ENCODE peak calls at places on chromosomes 1 and 21, in seven cellular contexts. C is K562, Z is H1, L is SK-N-SH, T is HCT116, R is GM12878, U is HepG2. A is an unnamed sample.

GRCh38 chr1:1040004-1040991 is 20.4 kb downstream of the AGRN start:
- DNase-seq in Z (peak), U (no peak), T (peak), C (peak), R (no peak), L (peak), A (peak)

GRCh38 chr1:226814751-226815496 is 55.5 kb upstream of the PSEN2 start:
- DNase-seq in R (no peak), U (no peak), Z (no peak), T (peak), L (no peak), C (no peak), A (peak)

GRCh38 chr1:8660455-8660854 is 157.0 kb downstream of the RERE start:
- DNase-seq in C (peak), T (no peak), L (peak), R (no peak), Z (no peak), U (no peak), A (no peak)

GRCh38 chr21:29947119-29947518 is 7.3 kb upstream of the GRIK1 start:
- DNase-seq in C (no peak), U (no peak), L (no peak), R (no peak), T (no peak), Z (no peak), A (peak)

GRCh38 chr1:16459503-16459902 is 19.0 kb downstream of the NECAP2 start:
- DNase-seq in Z (no peak), R (no peak), T (no peak), L (no peak), U (no peak), C (no peak), A (no peak)

GRCh38 chr1:182634306-182635072 is 30.3 kb upstream of the RGS16 start:
- DNase-seq in L (peak), T (no peak), Z (no peak), C (no peak), R (no peak), U (no peak), A (no peak)

GRCh38 chr1:234825498-234826176 is 215.7 kb upstream of the IRF2BP2 start:
- DNase-seq in R (no peak), C (no peak), Z (no peak), T (no peak), L (no peak), U (no peak), A (peak)

GRCh38 chr1:106225406-106225805 is 831.1 kb upstream of the PRMT6 start:
- DNase-seq in L (no peak), C (no peak), Z (no peak), U (no peak), R (no peak), T (no peak), A (no peak)

GRCh38 chr1:9653783-9654517 is 2.4 kb downstream of the PIK3CD start:
- DNase-seq in U (no peak), R (no peak), T (no peak), Z (no peak), L (no peak), C (no peak), A (no peak)

GRCh38 chr1:234458352-234459027 is 20.5 kb downstream of the TARBP1 start:
- DNase-seq in L (no peak), R (no peak), Z (no peak), U (peak), C (no peak), T (no peak), A (peak)

GRCh38 chr1:19305880-19306279 is 6.1 kb downstream of the AKR7A2 start:
- DNase-seq in Z (no peak), C (no peak), T (no peak), R (no peak), U (no peak), L (no peak), A (no peak)

GRCh38 chr1:218526198-218526580 is 181.1 kb downstream of the TGFB2 start:
- DNase-seq in U (no peak), T (no peak), Z (no peak), C (no peak), R (no peak), L (no peak), A (no peak)

GRCh38 chr1:244836135-244836521 is 670 bp downstream of the COX20 start:
- DNase-seq in L (peak), Z (no peak), R (no peak), T (no peak), C (peak), U (peak), A (peak)

GRCh38 chr1:156689960-156690672 is 12.9 kb upstream of the NES start:
- DNase-seq in L (no peak), Z (no peak), T (no peak), R (no peak), U (no peak), C (no peak), A (no peak)

GRCh38 chr1:160204526-160205241 is 500 bp upstream of the PEA15 start:
- DNase-seq in Z (no peak), T (no peak), R (peak), L (peak), C (no peak), U (no peak), A (no peak)

GRCh38 chr1:219279017-219279770 is 105.5 kb downstream of the LYPLAL1 start:
- DNase-seq in T (no peak), R (no peak), C (no peak), Z (no peak), U (peak), L (no peak), A (no peak)

GRCh38 chr1:228782662-228783414 is 47.6 kb downstream of the RHOU start:
- DNase-seq in L (no peak), U (peak), Z (no peak), T (no peak), C (no peak), R (no peak), A (no peak)

GRCh38 chr1:43564617-43565348 is 34.1 kb downstream of the PTPRF start:
- DNase-seq in R (no peak), Z (no peak), L (peak), C (no peak), T (no peak), U (no peak), A (no peak)

GRCh38 chr1:245131026-245131393 is 23.8 kb upstream of the KIF26B start:
- DNase-seq in R (no peak), Z (no peak), U (no peak), L (no peak), T (no peak), C (no peak), A (no peak)

GRCh38 chr21:45575993-45576837 is 34.0 kb upstream of the SLC19A1 start:
- DNase-seq in R (no peak), T (no peak), C (no peak), Z (no peak), L (peak), U (no peak), A (no peak)

GRCh38 chr21:45575304-45575992 is 33.2 kb upstream of the SLC19A1 start:
- DNase-seq in T (no peak), Z (no peak), L (peak), R (no peak), U (no peak), C (no peak), A (no peak)

GRCh38 chr21:45573452-45574035 is 31.3 kb upstream of the SLC19A1 start:
- DNase-seq in L (peak), C (no peak), R (no peak), Z (no peak), T (no peak), U (no peak), A (no peak)

GRCh38 chr21:45574081-45574501 is 31.9 kb upstream of the SLC19A1 start:
- DNase-seq in C (no peak), Z (no peak), R (no peak), U (no peak), T (no peak), L (peak), A (no peak)

GRCh38 chr21:45574691-45575090 is 32.5 kb upstream of the SLC19A1 start:
- DNase-seq in T (no peak), Z (no peak), L (peak), U (no peak), C (no peak), R (no peak), A (no peak)
- TF ChIP-seq JUND in T (no peak), Z (no peak), L (no peak), U (no peak), C (no peak), R (no peak), A (no peak)

GRCh38 chr1:168762473-168762872 is 33.5 kb upstream of the DPT start:
- DNase-seq in U (no peak), C (no peak), T (no peak), Z (no peak), R (no peak), L (no peak), A (no peak)
- TF ChIP-seq JUND in U (no peak), C (no peak), T (no peak), Z (no peak), R (no peak), L (no peak), A (no peak)

DNA sequence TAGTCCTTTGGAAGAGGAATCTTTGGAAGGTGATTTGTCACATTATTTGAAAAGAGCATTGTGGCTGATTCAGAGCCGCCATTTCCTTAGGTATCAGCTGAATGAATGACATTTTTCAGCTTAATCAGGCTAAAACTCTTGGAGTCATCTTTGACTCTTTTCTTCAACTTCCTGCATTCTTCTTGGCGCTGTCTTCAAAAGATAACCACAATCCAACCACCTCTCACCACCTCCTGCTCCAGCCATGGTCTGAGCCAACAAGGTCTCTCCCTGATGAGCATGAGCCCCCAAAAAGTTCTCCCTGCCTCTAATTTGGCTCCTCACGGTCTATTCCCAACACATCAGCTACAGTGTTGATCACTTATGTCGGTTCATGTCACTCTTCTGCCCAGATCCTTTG is 297.6 kb upstream of the RUNX1 start:
- DNase-seq in R (no peak), Z (no peak), T (no peak), C (no peak), L (no peak), U (no peak), A (no peak)
- TF ChIP-seq JUND in R (no peak), Z (no peak), T (no peak), C (no peak), L (no peak), U (no peak), A (no peak)

GRCh38 chr1:96364576-96364975 is 357.0 kb upstream of the PTBP2 start:
- DNase-seq in U (no peak), R (no peak), C (no peak), T (no peak), L (no peak), Z (no peak), A (no peak)

GRCh38 chr1:96360036-96360795 is 361.4 kb upstream of the PTBP2 start:
- DNase-seq in L (no peak), Z (no peak), R (no peak), T (no peak), C (no peak), U (no peak), A (no peak)

GRCh38 chr1:96361961-96362360 is 359.6 kb upstream of the PTBP2 start:
- DNase-seq in L (no peak), C (no peak), Z (no peak), U (no peak), T (no peak), R (no peak), A (no peak)

GRCh38 chr1:96361251-96361856 is 360.2 kb upstream of the PTBP2 start:
- DNase-seq in L (no peak), Z (no peak), U (no peak), T (no peak), C (no peak), R (no peak), A (no peak)

DNA sequence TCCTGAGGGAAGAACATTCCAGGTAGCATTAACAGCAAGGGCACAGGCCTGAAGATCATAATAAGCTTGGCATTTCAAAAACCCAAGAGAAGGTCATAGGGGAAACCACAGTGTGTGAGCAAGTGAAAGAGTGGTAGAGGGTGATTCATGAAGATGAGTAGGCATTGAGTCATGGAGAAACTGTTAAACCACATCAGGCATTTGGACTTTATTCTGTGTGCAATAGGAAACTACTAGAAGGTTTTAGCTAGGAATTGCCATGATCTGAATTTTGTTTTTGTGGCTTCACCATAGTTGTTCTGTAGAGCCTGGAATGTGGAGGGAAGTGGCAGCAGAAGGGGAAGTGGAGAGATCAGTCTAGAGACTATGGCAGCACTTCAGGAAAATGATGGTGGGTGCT is 359.0 kb upstream of the PTBP2 start:
- DNase-seq in Z (no peak), C (no peak), T (peak), L (no peak), R (no peak), U (peak), A (no peak)
- TF ChIP-seq JUND in Z (no peak), C (no peak), T (peak), L (peak), R (no peak), U (no peak), A (no peak)

DNA sequence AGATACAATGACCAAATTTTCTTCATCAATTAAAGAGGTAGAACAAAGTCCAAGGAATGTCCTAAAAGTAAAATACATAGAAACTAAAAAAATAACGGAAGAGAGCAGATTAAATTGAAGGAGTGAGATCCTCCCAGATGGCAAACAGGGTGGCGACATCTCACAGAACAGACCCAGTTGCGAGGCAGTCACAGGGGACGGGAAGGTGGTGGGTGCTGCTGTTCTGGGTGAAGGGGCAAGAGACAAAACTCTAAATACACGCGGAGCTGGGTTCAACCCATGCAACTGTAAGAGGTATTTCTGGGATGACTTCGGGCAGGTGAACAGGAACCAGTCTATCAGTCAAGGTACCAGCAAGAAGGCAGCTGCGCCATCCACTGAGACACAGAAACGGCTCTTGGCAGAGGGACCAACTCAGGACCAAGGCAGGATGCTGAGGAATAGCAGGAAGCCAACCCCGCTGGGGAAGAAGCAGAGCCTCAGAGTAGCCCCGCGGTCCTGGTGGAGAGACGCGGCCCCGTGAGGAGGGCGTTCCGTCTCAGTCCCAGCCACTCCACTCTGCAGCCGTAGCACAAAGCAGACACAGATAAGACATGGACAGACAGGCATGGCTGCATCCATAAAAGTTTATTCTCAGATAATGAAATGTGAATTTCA is 32.2 kb downstream of the WDR4 start:
- DNase-seq in L (peak), Z (no peak), U (no peak), T (no peak), R (no peak), C (no peak), A (no peak)
- TF ChIP-seq JUND in L (no peak), Z (no peak), U (no peak), T (no peak), R (no peak), C (no peak), A (no peak)

GRCh38 chr1:214791961-214792360 is 189.0 kb downstream of the CENPF start:
- DNase-seq in Z (no peak), R (no peak), U (no peak), L (no peak), T (no peak), C (no peak), A (no peak)

GRCh38 chr1:214793708-214794107 is 190.7 kb downstream of the CENPF start:
- DNase-seq in R (no peak), Z (no peak), L (no peak), T (no peak), U (no peak), C (no peak), A (no peak)
- TF ChIP-seq JUND in R (no peak), Z (no peak), L (no peak), T (no peak), U (no peak), C (no peak), A (no peak)

DNA sequence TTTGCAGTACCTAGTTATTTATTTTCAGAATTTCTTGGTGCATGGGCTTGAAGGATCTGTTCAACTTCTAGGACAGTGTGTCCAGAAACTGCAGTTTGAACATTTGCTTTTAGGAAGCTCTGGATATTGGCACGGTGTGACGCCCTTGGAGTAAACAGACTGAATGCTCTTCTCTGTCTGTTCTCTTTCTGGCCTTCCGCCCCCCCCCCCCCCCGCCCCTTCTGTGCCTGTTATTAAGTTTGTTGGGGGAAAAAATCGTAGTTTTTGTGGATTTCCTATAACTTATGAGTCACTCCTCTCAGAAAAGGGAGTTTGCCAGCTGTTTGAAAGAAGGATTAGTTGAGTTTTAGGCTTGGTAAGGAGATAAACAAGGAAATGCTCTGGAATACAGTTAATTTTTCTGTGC is 1.2 kb downstream of the KCTD3 start:
- DNase-seq in U (no peak), L (peak), C (peak), T (no peak), Z (no peak), R (no peak), A (peak)
- TF ChIP-seq JUND in U (no peak), L (peak), C (no peak), T (no peak), Z (no peak), R (no peak), A (no peak)

DNA sequence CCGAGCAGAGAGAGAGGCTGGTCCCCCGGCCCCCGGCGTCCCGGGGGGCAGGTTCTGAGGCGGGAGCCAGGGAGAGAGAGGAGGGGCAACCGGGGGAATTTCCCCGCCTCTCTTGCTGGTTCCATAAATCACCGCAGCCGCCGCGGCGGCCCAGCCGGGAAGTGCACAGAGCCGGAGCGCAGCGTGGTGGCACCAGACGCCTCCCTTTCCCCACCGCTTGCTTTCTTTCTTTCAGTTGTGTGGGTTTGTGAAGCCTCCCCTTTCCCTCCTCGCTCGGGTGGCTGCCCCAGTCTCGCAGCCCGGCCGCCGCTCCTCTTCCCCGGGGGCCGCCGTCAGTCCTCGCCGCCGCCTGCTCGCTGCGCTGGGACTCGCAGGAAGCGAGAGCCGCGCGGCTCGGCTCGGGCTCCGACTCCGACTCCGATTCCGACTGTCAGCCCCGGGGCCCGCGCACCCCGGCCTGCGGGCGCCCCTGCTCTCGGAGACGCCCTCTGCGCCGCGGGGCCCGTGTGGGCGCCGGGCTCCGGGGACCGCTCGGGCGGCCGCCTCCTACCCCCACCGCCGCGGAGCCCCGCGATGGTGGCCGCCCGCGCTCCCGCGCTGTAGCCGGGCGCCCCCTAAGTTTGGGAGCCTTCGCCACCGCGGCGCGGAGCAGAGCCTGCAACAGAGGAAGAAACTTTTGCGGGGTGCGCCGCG is at the start of gene CACHD1:
- DNase-seq in L (peak), C (no peak), U (no peak), T (peak), Z (peak), R (no peak), A (peak)
- TF ChIP-seq JUND in L (no peak), C (no peak), U (no peak), T (no peak), Z (no peak), R (no peak), A (no peak)

GRCh38 chr1:174401075-174401474 is 46.7 kb upstream of the GPR52 start:
- DNase-seq in T (no peak), U (no peak), C (no peak), R (no peak), Z (no peak), L (no peak), A (no peak)

GRCh38 chr1:174398246-174398645 is 49.5 kb upstream of the GPR52 start:
- DNase-seq in U (no peak), R (no peak), L (no peak), T (no peak), C (no peak), Z (no peak), A (no peak)

GRCh38 chr1:174393885-174394284 is 53.9 kb upstream of the GPR52 start:
- DNase-seq in R (no peak), L (no peak), U (no peak), C (no peak), Z (no peak), T (no peak), A (no peak)

GRCh38 chr1:174399211-174399610 is 48.6 kb upstream of the GPR52 start:
- DNase-seq in L (no peak), U (no peak), T (no peak), C (no peak), Z (no peak), R (no peak), A (no peak)

GRCh38 chr1:174397261-174397660 is 50.5 kb upstream of the GPR52 start:
- DNase-seq in T (no peak), U (no peak), C (no peak), R (no peak), Z (no peak), L (no peak), A (no peak)
- TF ChIP-seq JUND in T (no peak), U (no peak), C (no peak), R (no peak), Z (no peak), L (no peak), A (no peak)

A was measured in T47D.